ENCODE peak calls at places on chromosomes 2 and 18, in six cellular contexts. V, X, K, C, I and Q are unnamed samples.

GRCh38 chr2:157439792-157440186 is 4.1 kb downstream of the CYTIP start:
- DNase-seq in V (no peak), X (no peak), K (no peak), C (no peak), I (no peak), Q (no peak)

GRCh38 chr18:57744211-57744694 is 58.9 kb downstream of the ATP8B1 start:
- DNase-seq in V (peak), X (no peak), K (no peak), C (no peak), I (no peak), Q (peak)

GRCh38 chr2:86135653-86136052 is 29.6 kb downstream of the PTCD3 start:
- DNase-seq in V (peak), X (no peak), K (no peak), C (no peak), I (no peak), Q (no peak)

GRCh38 chr2:217951521-217952247 is 51.1 kb downstream of the TNS1 start:
- DNase-seq in V (no peak), X (peak), K (peak), C (peak), I (no peak), Q (no peak)

GRCh38 chr2:121436918-121437317 is 93.8 kb upstream of the RNU4ATAC start:
- DNase-seq in V (no peak), X (no peak), K (no peak), C (no peak), I (no peak), Q (no peak)

GRCh38 chr2:30147196-30147714 is 448 bp downstream of the YPEL5 start:
- DNase-seq in V (no peak), X (no peak), K (no peak), C (no peak), I (no peak), Q (peak)

GRCh38 chr18:2855560-2856350 is 8.9 kb downstream of the EMILIN2 start:
- DNase-seq in V (no peak), X (no peak), K (no peak), C (no peak), I (no peak), Q (no peak)

GRCh38 chr2:74511104-74511989 is 2.9 kb upstream of the TLX2 start:
- DNase-seq in V (peak), X (no peak), K (no peak), C (no peak), I (no peak), Q (no peak)

GRCh38 chr2:186968277-186968676 is 119.3 kb upstream of the ZSWIM2 start:
- DNase-seq in V (peak), X (no peak), K (no peak), C (no peak), I (no peak), Q (no peak)

GRCh38 chr2:31266804-31267203 is 32.9 kb downstream of the EHD3 start:
- DNase-seq in V (no peak), X (no peak), K (no peak), C (no peak), I (no peak), Q (no peak)

GRCh38 chr2:23620841-23621341 is 235.9 kb downstream of the KLHL29 start:
- DNase-seq in V (peak), X (peak), K (no peak), C (peak), I (no peak), Q (peak)

GRCh38 chr2:188519133-188519532 is 227.5 kb downstream of the GULP1 start:
- DNase-seq in V (peak), X (no peak), K (no peak), C (no peak), I (no peak), Q (peak)

GRCh38 chr2:9637330-9637729 is 6.5 kb upstream of the YWHAQ start:
- DNase-seq in V (peak), X (no peak), K (no peak), C (no peak), I (no peak), Q (peak)

GRCh38 chr2:8761529-8762164 is 75.8 kb downstream of the KIDINS220 start:
- DNase-seq in V (peak), X (no peak), K (no peak), C (no peak), I (peak), Q (peak)

GRCh38 chr2:25132693-25133092 is 35.7 kb downstream of the POMC start:
- DNase-seq in V (no peak), X (no peak), K (no peak), C (no peak), I (no peak), Q (no peak)

GRCh38 chr2:152925540-152926448 is 207.4 kb downstream of the ARL6IP6 start:
- DNase-seq in V (peak), X (peak), K (peak), C (peak), I (peak), Q (peak)

GRCh38 chr2:97267411-97268074 is 154.6 kb downstream of the ANKRD36 start:
- DNase-seq in V (no peak), X (peak), K (peak), C (peak), I (no peak), Q (no peak)

GRCh38 chr2:69253033-69253535 is 133.9 kb downstream of the GFPT1 start:
- DNase-seq in V (peak), X (no peak), K (no peak), C (no peak), I (no peak), Q (no peak)

GRCh38 chr2:44972771-44973535 is 31.5 kb downstream of the SIX3 start:
- DNase-seq in V (no peak), X (no peak), K (no peak), C (no peak), I (no peak), Q (no peak)

GRCh38 chr2:55869637-55870325 is 53.8 kb downstream of the EFEMP1 start:
- DNase-seq in V (peak), X (no peak), K (no peak), C (no peak), I (no peak), Q (peak)

GRCh38 chr2:3927031-3927430 is 223.7 kb downstream of the DCDC2C start:
- DNase-seq in V (no peak), X (no peak), K (no peak), C (no peak), I (no peak), Q (no peak)

GRCh38 chr2:210199186-210199765 is 26.0 kb downstream of the ACADL start:
- DNase-seq in V (peak), X (no peak), K (no peak), C (no peak), I (no peak), Q (peak)

GRCh38 chr18:7230646-7231349 is at the start of gene LRRC30:
- DNase-seq in V (no peak), X (no peak), K (no peak), C (no peak), I (no peak), Q (no peak)

GRCh38 chr2:23312996-23313606 is 71.9 kb upstream of the KLHL29 start:
- DNase-seq in V (no peak), X (no peak), K (peak), C (no peak), I (peak), Q (no peak)

GRCh38 chr2:12151716-12152115 is 405.3 kb downstream of the LPIN1 start:
- DNase-seq in V (no peak), X (no peak), K (no peak), C (no peak), I (no peak), Q (no peak)

GRCh38 chr2:8482432-8482831 is 199.4 kb upstream of the ID2 start:
- DNase-seq in V (no peak), X (no peak), K (no peak), C (peak), I (no peak), Q (no peak)

GRCh38 chr18:35343936-35344735 is at the start of gene ZNF24:
- DNase-seq in V (peak), X (peak), K (peak), C (peak), I (peak), Q (peak)

GRCh38 chr2:142880275-142880674 is 2.8 kb downstream of the KYNU start:
- DNase-seq in V (peak), X (no peak), K (no peak), C (no peak), I (no peak), Q (peak)

GRCh38 chr2:84865181-84865783 is 15.6 kb downstream of the TRABD2A start:
- DNase-seq in V (peak), X (no peak), K (no peak), C (no peak), I (peak), Q (peak)

GRCh38 chr2:172427256-172427989 is at the start of gene ITGA6:
- DNase-seq in V (peak), X (peak), K (peak), C (peak), I (peak), Q (peak)

DNA sequence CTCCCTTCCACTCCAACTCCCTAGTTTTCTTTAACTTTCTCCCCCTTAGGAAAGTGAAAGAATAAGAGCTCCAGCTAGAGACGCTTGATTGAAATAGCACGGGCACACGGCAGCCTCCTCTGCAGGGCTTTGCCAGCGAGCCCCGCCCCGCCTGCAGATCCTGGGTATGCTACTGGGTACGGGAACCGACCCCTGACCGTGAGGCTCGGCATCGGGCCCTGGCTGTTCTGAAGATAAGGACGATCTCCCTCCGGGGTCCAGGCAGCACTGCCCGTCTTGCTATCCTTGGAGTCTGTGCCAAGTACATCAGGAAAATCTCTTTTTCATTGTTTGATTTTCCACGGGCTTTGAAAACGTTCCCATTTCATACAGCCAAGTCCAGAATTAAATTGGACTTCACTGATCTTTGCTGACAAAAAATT is 284.5 kb downstream of the MTX2 start:
- DNase-seq in V (peak), X (peak), K (peak), C (peak), I (peak), Q (peak)
- TF ChIP-seq CTCF in V (no peak), X (no peak), K (no peak), C (no peak), I (peak), Q (peak)

DNA sequence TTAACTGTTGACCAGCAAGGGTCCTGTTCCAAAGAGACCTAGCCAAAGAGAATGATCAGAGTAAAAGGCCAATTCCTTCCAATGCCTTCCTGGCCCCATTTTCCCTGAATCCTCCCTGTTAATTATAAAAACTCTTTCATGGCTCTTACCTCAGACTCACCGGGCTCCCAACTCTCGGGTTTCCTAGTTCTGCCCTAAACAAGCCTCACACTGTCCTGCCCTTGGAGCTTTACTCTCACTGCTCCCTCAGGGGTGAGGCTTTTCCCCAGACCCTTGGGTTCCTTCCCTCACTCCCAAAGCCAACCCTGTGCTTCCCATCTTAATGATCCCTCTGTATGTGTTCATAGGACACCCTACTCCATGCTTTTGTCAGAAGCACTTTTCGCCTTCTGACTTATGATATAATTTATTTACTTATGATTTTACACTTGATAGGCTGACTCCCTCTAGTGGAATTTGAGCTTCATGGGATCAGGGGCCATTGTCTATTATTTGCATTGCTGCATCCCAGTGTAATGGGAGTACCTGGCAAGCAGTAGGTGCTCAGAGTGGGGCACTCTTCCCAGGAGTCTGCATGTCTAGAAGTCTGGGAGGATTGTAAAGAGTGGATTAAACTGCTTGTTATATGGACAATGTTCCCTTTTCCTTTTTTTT is 29.9 kb upstream of the ZNG1B start:
- DNase-seq in V (peak), X (no peak), K (no peak), C (no peak), I (peak), Q (peak)
- TF ChIP-seq CTCF in V (peak), X (peak), K (peak), C (no peak), I (peak), Q (peak)

DNA sequence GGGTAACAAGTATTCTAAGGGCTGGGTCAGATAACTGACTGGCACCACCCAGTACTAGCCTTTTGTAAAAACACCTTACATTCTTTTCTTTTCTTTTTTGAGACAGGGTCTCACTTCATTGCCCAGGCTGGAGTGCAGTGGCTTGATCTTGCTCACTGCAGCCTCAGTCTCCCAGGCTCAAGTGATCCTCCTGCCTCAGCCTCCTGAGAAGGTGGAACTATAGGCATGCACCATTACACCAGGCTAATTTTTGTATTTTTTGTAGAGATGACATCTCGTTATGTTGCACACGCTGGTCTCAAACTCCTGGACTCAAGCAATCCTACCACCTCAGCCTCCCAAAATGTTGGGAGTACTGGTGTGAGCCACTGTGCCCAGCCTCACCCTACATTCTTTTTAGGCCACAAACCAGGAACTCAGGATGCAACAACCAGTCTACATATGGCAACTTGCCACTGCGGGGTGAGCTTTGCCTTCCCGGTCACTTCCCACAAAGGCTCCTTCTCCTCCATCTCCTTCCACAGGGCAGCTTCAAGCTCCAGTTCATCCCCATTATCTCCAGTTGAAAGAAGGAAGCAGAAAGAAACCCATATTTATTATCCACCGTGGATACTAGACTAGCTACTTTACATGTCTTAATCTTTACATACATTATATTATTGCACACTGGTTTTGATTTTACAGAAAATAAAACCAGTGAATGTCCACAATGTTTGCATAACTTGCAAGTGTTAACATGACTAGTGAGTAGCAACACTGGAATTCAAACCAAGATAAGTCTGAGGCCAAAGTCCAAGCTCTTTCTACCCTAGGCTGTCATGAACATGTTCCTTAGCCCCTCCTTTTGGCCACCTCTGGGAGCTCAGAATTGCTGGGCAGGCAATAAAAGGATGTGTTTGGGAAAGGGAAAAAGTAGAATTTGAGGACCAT is 23.7 kb upstream of the AP1S3 start:
- DNase-seq in V (peak), X (no peak), K (no peak), C (no peak), I (peak), Q (peak)
- TF ChIP-seq CTCF in V (peak), X (no peak), K (no peak), C (no peak), I (peak), Q (no peak)

DNA sequence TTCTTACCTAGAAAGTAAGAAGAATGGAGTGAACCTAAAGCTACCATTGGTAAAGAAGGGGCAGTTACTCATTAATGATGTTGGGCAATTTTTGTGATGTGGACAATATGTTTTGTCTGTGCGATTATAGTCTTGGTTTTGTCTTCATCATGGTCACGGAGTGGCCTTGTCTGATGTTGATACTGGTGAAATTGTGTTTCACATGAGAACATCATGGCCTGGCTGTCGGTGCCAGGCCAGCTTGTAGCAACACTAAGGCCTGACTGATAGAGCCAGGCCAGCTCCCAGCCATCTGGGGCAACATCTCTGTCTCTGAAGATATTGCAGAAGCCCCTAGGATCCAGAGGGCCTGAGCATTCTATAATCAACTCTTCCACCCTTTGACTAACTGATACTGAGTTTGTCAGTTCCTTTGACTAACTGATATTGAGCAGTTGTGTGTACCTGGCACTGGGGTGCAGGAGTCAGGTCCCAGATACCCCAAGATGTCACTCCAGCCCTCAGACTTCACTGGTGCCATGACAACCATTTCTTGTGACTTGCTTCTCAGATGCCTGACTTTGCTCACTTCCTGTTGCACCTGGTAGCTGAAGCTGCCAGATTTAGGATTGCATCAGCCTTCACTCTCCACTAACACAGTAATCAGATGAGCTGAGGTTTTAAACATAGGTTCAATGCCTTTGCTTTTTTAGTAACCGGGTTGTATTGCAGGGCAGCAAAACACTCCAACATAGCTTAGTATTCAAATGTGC is 62.5 kb downstream of the RPIA start:
- DNase-seq in V (no peak), X (no peak), K (peak), C (no peak), I (no peak), Q (peak)
- TF ChIP-seq CTCF in V (no peak), X (no peak), K (no peak), C (no peak), I (no peak), Q (no peak)

GRCh38 chr18:60417946-60418345 is 45.4 kb upstream of the MC4R start:
- DNase-seq in V (no peak), X (no peak), K (no peak), C (no peak), I (no peak), Q (no peak)

GRCh38 chr18:60411715-60412114 is 39.1 kb upstream of the MC4R start:
- DNase-seq in V (no peak), X (no peak), K (no peak), C (no peak), I (no peak), Q (no peak)

DNA sequence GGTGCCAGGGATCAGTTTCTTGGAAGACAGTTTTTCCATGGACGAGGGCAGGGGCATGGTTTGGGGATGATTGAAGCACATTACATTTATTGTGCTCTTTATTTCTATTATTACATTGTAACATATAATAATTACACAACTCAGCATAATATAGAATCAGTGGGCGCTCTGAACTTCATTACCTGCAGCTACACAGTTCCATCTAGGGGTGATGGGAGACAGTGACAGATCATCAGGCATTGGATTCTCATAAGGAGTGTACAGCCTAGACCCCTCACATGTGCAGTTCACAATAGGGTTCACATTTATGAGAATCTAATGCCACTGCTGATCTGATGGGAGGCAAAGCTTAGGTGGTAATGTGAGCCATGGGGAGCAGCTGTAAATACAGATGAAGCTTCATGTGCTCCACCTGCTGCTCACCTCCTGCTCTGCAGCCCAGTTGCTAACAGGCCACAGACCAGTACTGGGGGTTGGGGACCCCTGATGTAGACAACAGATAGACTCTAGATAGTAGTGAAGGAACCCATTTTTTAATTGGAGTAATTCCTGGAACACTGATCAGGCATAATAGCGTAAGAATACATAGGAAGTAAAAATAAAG is 41.5 kb upstream of the MC4R start:
- DNase-seq in V (peak), X (no peak), K (no peak), C (no peak), I (no peak), Q (no peak)
- TF ChIP-seq CTCF in V (peak), X (peak), K (no peak), C (no peak), I (peak), Q (peak)

GRCh38 chr2:190023860-190024259 is 38.7 kb downstream of the MSTN start:
- DNase-seq in V (peak), X (no peak), K (no peak), C (no peak), I (peak), Q (peak)
- TF ChIP-seq CTCF in V (peak), X (peak), K (peak), C (peak), I (peak), Q (peak)

DNA sequence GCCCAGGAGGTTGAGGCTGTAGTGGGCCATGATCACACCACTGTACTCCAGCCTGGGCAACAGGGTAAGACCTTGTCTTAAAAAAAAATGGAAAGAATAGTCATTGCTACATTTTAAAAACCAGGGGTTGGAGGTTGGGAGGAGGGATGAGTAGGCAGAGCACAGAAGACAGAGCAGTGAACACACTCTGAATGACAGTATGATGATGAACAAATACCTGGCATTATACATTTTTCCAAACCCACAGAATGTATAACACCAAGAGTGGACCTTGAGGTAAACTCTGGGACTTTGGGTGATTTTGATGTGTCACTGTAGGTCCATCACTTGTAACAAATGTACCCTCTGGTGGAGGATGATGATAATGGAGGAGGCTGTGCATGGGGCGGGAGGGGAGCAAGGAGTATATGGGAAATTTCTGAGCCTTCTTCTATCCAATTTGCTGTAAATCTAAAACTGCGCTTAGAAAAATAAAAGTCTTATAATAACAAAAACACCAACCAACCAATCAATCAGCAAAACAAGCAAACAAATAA is 111.4 kb upstream of the PGAP1 start:
- DNase-seq in V (no peak), X (no peak), K (no peak), C (no peak), I (no peak), Q (no peak)
- TF ChIP-seq CTCF in V (no peak), X (no peak), K (no peak), C (no peak), I (no peak), Q (no peak)

GRCh38 chr2:103144837-103145236 is 383.0 kb downstream of the TMEM182 start:
- DNase-seq in V (peak), X (no peak), K (no peak), C (no peak), I (no peak), Q (no peak)
- TF ChIP-seq CTCF in V (no peak), X (no peak), K (no peak), C (no peak), I (no peak), Q (no peak)

GRCh38 chr2:240714747-240715725 is 23.4 kb downstream of the AQP12A start:
- DNase-seq in V (no peak), X (no peak), K (no peak), C (no peak), I (no peak), Q (no peak)
- TF ChIP-seq CTCF in V (no peak), X (no peak), K (no peak), C (no peak), I (no peak), Q (no peak)